ENCODE peak calls at places on chromosomes 4 and X, in four cellular contexts. S is astrocyte of the cerebellum, F is heart left ventricle, D is A673. O is an unnamed sample.

GRCh38 chr4:94889961-94890360 is 132.2 kb downstream of the BMPR1B start:
- DNase-seq in S (peak), F (no peak), D (no peak), O (no peak)

GRCh38 chr4:170591076-170591475 is 501.3 kb upstream of the AADAT start:
- DNase-seq in S (no peak), F (no peak), D (no peak), O (no peak)

GRCh38 chr4:109410776-109411175 is 22.8 kb upstream of the SEC24B start:
- DNase-seq in S (no peak), F (no peak), D (no peak), O (no peak)

GRCh38 chr4:109921384-109921808 is 8.7 kb downstream of the EGF start:
- DNase-seq in S (peak), F (no peak), D (peak), O (peak)

GRCh38 chrX:53362439-53362838 is 60.0 kb downstream of the SMC1A start:
- DNase-seq in S (no peak), F (no peak), D (no peak), O (no peak)

GRCh38 chr4:113575391-113575790 is 186.1 kb downstream of the CAMK2D start:
- DNase-seq in S (peak), F (no peak), D (no peak), O (no peak)

GRCh38 chrX:3806630-3807029 is 93.2 kb upstream of the PRKX start:
- DNase-seq in S (no peak), F (no peak), D (no peak), O (no peak)

GRCh38 chr4:176778063-176778462 is 14.7 kb downstream of the VEGFC start:
- DNase-seq in S (no peak), F (no peak), D (no peak), O (no peak)

GRCh38 chr4:153499005-153499404 is 32.8 kb downstream of the TMEM131L start:
- DNase-seq in S (no peak), F (no peak), D (no peak), O (no peak)

GRCh38 chrX:101550825-101551767 is 749 bp downstream of the ARMCX1 start:
- DNase-seq in S (no peak), F (peak), D (peak), O (no peak)

GRCh38 chr4:100736651-100737450 is 219.0 kb upstream of the EMCN start:
- DNase-seq in S (peak), F (no peak), D (peak), O (peak)

GRCh38 chrX:17944833-17945497 is 83.9 kb upstream of the RAI2 start:
- DNase-seq in S (no peak), F (no peak), D (peak), O (no peak)

GRCh38 chr4:129526812-129527211 is 430.9 kb downstream of the C4orf33 start:
- DNase-seq in S (no peak), F (no peak), D (peak), O (no peak)

GRCh38 chrX:31555506-31555905 is 483.7 kb upstream of the FTHL17 start:
- DNase-seq in S (no peak), F (no peak), D (no peak), O (no peak)

GRCh38 chr4:8292388-8293107 is 23.0 kb downstream of the HTRA3 start:
- DNase-seq in S (no peak), F (no peak), D (no peak), O (no peak)

GRCh38 chr4:153816542-153816941 is 27.7 kb upstream of the SFRP2 start:
- DNase-seq in S (no peak), F (no peak), D (no peak), O (no peak)

GRCh38 chr4:4182835-4183568 is 43.7 kb downstream of the OTOP1 start:
- DNase-seq in S (no peak), F (no peak), D (peak), O (no peak)

GRCh38 chrX:40144576-40144975 is 46.8 kb upstream of the BCOR start:
- DNase-seq in S (no peak), F (no peak), D (no peak), O (no peak)

GRCh38 chr4:159950707-159951106 is 847.8 kb downstream of the RAPGEF2 start:
- DNase-seq in S (no peak), F (no peak), D (no peak), O (no peak)

GRCh38 chrX:47430925-47431324 is 52.1 kb downstream of the ZNF41 start:
- DNase-seq in S (no peak), F (no peak), D (no peak), O (no peak)

GRCh38 chr4:139978692-139979091 is 175.3 kb downstream of the MAML3 start:
- DNase-seq in S (no peak), F (no peak), D (no peak), O (no peak)

GRCh38 chr4:174596513-174596912 is 74.2 kb upstream of the HPGD start:
- DNase-seq in S (no peak), F (no peak), D (no peak), O (no peak)

GRCh38 chr4:93199492-93199891 is 629.1 kb upstream of the ATOH1 start:
- DNase-seq in S (peak), F (no peak), D (peak), O (peak)

GRCh38 chr4:10584042-10584441 is 100.5 kb downstream of the CLNK start:
- DNase-seq in S (peak), F (no peak), D (peak), O (peak)

GRCh38 chrX:31228415-31228832 is 156.6 kb upstream of the FTHL17 start:
- DNase-seq in S (no peak), F (peak), D (no peak), O (no peak)

GRCh38 chrX:68710870-68711576 is 63.6 kb downstream of the STARD8 start:
- DNase-seq in S (peak), F (peak), D (peak), O (no peak)

GRCh38 chrX:16461968-16462367 is 188.0 kb upstream of the S100G start:
- DNase-seq in S (no peak), F (no peak), D (no peak), O (no peak)

GRCh38 chr4:6840062-6840976 is 57.8 kb downstream of the KIAA0232 start:
- DNase-seq in S (peak), F (peak), D (no peak), O (no peak)

GRCh38 chr4:32128549-32128948 is 1408.4 kb downstream of the PCDH7 start:
- DNase-seq in S (no peak), F (no peak), D (no peak), O (no peak)

GRCh38 chr4:18041114-18041513 is 19.6 kb upstream of the LCORL start:
- DNase-seq in S (no peak), F (no peak), D (no peak), O (no peak)

GRCh38 chr4:18042012-18042411 is 20.5 kb upstream of the LCORL start:
- DNase-seq in S (no peak), F (no peak), D (no peak), O (no peak)

GRCh38 chr4:18039113-18039512 is 17.6 kb upstream of the LCORL start:
- DNase-seq in S (no peak), F (no peak), D (no peak), O (peak)

GRCh38 chr4:18042754-18043153 is 21.2 kb upstream of the LCORL start:
- DNase-seq in S (no peak), F (no peak), D (no peak), O (no peak)
- TF ChIP-seq CTCF in S (peak), F (peak), D (peak), O (peak)

GRCh38 chr4:121988950-121989349 is 37.1 kb upstream of the TRPC3 start:
- DNase-seq in S (no peak), F (no peak), D (no peak), O (no peak)
- H3K4me3 ChIP-seq in S (no peak), F (no peak), D (no peak), O (no peak)

DNA sequence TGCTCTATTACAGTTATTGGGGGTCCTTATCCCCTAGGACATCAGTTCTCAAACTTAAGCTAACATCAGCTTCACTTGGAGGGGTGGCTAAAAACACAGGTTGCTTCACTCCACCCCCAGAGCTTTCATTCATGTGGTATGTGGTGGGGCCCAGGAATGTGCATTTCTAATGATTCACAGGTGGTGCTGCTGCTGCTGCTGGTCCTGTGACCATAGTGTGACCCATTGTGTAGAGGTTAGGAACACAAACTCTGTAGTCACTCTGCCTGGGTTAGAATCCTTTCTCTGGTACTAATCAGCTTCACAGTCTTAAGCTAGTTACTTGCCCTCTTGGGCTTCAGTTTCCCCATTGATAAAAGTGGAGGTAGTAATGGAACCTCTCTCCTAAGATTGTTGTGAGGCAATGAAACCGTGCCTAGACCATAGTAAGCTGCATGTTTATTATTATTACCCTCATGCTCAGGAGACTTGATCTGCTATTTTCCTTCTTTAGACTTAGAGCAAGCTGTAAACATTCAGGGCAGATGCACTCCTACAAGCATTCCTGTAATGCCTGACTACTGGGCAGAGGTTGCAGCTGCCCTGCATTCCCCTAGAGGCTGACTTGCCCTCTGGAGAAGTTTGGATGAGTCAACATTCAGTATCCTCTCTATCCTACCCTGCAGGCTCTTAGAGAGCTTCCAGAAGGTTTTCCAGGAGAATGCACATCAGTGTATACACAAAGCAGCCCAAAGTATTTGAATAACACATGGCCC is 94.1 kb upstream of the ACSL4 start:
- DNase-seq in S (peak), F (no peak), D (no peak), O (peak)
- TF ChIP-seq CTCF in S (peak), F (no peak), D (no peak), O (peak)

GRCh38 chr4:71338846-71339593 is at the start of gene SLC4A4:
- DNase-seq in S (no peak), F (no peak), D (peak), O (peak)
- H3K4me3 ChIP-seq in S (no peak), F (no peak), D (no peak), O (peak)

DNA sequence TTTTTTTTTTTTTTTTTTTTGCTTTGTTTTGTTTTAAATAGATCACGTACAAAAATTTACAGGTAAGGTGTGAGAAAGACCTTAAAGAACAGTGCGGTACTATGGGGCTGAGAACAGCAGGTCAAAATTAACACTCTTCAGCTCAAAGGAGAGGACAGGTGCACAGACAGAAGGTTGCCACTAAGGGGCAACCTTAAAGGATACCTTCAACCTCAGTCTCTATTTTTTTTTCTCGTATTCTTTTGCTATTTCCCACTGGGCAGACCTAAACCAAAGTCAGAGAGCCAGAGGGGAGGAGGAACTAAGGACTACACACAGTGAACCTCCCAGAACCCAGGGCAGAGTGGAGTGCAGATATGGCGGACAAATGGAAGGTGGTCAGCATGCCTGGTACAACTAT is 1984.3 kb upstream of the IGFBP7 start:
- DNase-seq in S (no peak), F (no peak), D (no peak), O (no peak)
- TF ChIP-seq CTCF in S (no peak), F (no peak), D (no peak), O (no peak)